ENCODE peak calls at places on chromosome 1, in six cellular contexts. L is coronary artery; T is HS-5; Z is EL; M is osteocyte; P is activated CD8-positive, alpha-beta T cell treated with anti-CD3 and anti-CD28 coated beads, Interleukin-2, amount 10 ng/mL, durations not matched to agents 7 days and 5 days. Q is an unnamed sample.

GRCh38 chr1:9280015-9280860 is 12.5 kb upstream of the SPSB1 start:
- DNase-seq in L (no peak), T (peak), Z (peak), M (no peak), P (peak), Q (peak)

GRCh38 chr1:174652496-174653280 is 204.9 kb downstream of the GPR52 start:
- DNase-seq in L (no peak), T (no peak), Z (no peak), M (no peak), P (no peak), Q (no peak)

GRCh38 chr1:5933050-5933449 is 59.2 kb downstream of the NPHP4 start:
- DNase-seq in L (no peak), T (no peak), Z (no peak), M (peak), P (no peak), Q (no peak)

GRCh38 chr1:163583782-163584181 is 262.0 kb downstream of the NUF2 start:
- DNase-seq in L (no peak), T (no peak), Z (no peak), M (no peak), P (no peak), Q (no peak)

GRCh38 chr1:10646347-10646861 is 150.0 kb downstream of the CASZ1 start:
- DNase-seq in L (no peak), T (peak), Z (peak), M (no peak), P (no peak), Q (peak)

GRCh38 chr1:8570435-8570834 is 247.0 kb downstream of the RERE start:
- DNase-seq in L (no peak), T (no peak), Z (no peak), M (no peak), P (no peak), Q (no peak)

GRCh38 chr1:26166719-26167281 is 2.0 kb downstream of the C1orf232 start:
- DNase-seq in L (no peak), T (no peak), Z (no peak), M (no peak), P (no peak), Q (no peak)

GRCh38 chr1:91731815-91732214 is 154.1 kb downstream of the TGFBR3 start:
- DNase-seq in L (no peak), T (no peak), Z (peak), M (no peak), P (no peak), Q (peak)

GRCh38 chr1:55556378-55556777 is 341.2 kb upstream of the USP24 start:
- DNase-seq in L (no peak), T (no peak), Z (no peak), M (no peak), P (no peak), Q (no peak)

GRCh38 chr1:8892026-8892425 is 13.5 kb upstream of the ENO1 start:
- DNase-seq in L (no peak), T (no peak), Z (no peak), M (no peak), P (no peak), Q (no peak)

GRCh38 chr1:155591770-155592169 is 18.2 kb upstream of the MSTO1 start:
- DNase-seq in L (no peak), T (no peak), Z (peak), M (no peak), P (peak), Q (peak)

Q was measured in kidney epithelial cell.